ENCODE peak calls at places on chromosomes 13 and 19, in ten cellular contexts. One of them, this sample, is unnamed.

GRCh38 chr13:62483774-62484173 is 1068.1 kb upstream of the PCDH20 start:
- DNase-seq in central memory CD4-positive, alpha-beta T cell: no peak
- DNase-seq in PC-3: no peak
- DNase-seq in ELF-1: no peak
- DNase-seq in Ammon's horn: no peak
- DNase-seq in erythroblast: no peak
- DNase-seq in ascending aorta: no peak
- DNase-seq in non-pigmented ciliary epithelial cell: peak; percentile 13
- DNase-seq in CD4-positive, alpha-beta T cell: no peak
- DNase-seq in MM.1S: no peak
- DNase-seq in this sample: no peak

GRCh38 chr13:30371649-30372265 is 50.5 kb upstream of the UBE2L5 start:
- DNase-seq in erythroblast: no peak
- DNase-seq in central memory CD4-positive, alpha-beta T cell: peak; percentile 89
- DNase-seq in ascending aorta: no peak
- DNase-seq in Ammon's horn: no peak
- DNase-seq in PC-3: peak; percentile 69
- DNase-seq in MM.1S: peak; percentile 80
- DNase-seq in CD4-positive, alpha-beta T cell: peak; percentile 60
- DNase-seq in non-pigmented ciliary epithelial cell: no peak
- DNase-seq in ELF-1: no peak
- DNase-seq in this sample: peak; percentile 31

GRCh38 chr13:99990045-99990977 is 8.7 kb downstream of the ZIC2 start:
- DNase-seq in ELF-1: peak; percentile 56
- DNase-seq in MM.1S: no peak
- DNase-seq in non-pigmented ciliary epithelial cell: no peak
- DNase-seq in CD4-positive, alpha-beta T cell: no peak
- DNase-seq in central memory CD4-positive, alpha-beta T cell: no peak
- DNase-seq in ascending aorta: no peak
- DNase-seq in PC-3: no peak
- DNase-seq in Ammon's horn: peak; percentile 49
- DNase-seq in erythroblast: no peak
- DNase-seq in this sample: no peak

GRCh38 chr13:36973621-36974268 is 25.4 kb downstream of the ALG5 start:
- DNase-seq in central memory CD4-positive, alpha-beta T cell: no peak
- DNase-seq in MM.1S: no peak
- DNase-seq in ELF-1: no peak
- DNase-seq in CD4-positive, alpha-beta T cell: no peak
- DNase-seq in ascending aorta: no peak
- DNase-seq in non-pigmented ciliary epithelial cell: no peak
- DNase-seq in Ammon's horn: no peak
- DNase-seq in PC-3: no peak
- DNase-seq in erythroblast: no peak
- DNase-seq in this sample: no peak

GRCh38 chr13:19782049-19782726 is 557 bp downstream of the PSPC1 start:
- DNase-seq in Ammon's horn: peak; percentile 56
- DNase-seq in MM.1S: peak; percentile 12
- DNase-seq in ELF-1: peak; percentile 49
- DNase-seq in ascending aorta: peak; percentile 70
- DNase-seq in central memory CD4-positive, alpha-beta T cell: peak; percentile 48
- DNase-seq in non-pigmented ciliary epithelial cell: no peak
- DNase-seq in CD4-positive, alpha-beta T cell: peak; percentile 64
- DNase-seq in erythroblast: peak; percentile 84
- DNase-seq in PC-3: peak; percentile 26
- DNase-seq in this sample: peak; percentile 11

GRCh38 chr19:49114630-49115363 is 627 bp downstream of the LIN7B start:
- DNase-seq in Ammon's horn: peak; percentile 87
- DNase-seq in erythroblast: peak; percentile 56
- DNase-seq in CD4-positive, alpha-beta T cell: peak; percentile 60
- DNase-seq in MM.1S: no peak
- DNase-seq in PC-3: no peak
- DNase-seq in central memory CD4-positive, alpha-beta T cell: peak; percentile 30
- DNase-seq in non-pigmented ciliary epithelial cell: no peak
- DNase-seq in ascending aorta: peak; percentile 84
- DNase-seq in ELF-1: peak; percentile 78
- DNase-seq in this sample: no peak

GRCh38 chr19:47023448-47023794 is 3.8 kb downstream of the NPAS1 start:
- DNase-seq in CD4-positive, alpha-beta T cell: no peak
- DNase-seq in non-pigmented ciliary epithelial cell: no peak
- DNase-seq in erythroblast: no peak
- DNase-seq in ascending aorta: no peak
- DNase-seq in PC-3: no peak
- DNase-seq in Ammon's horn: no peak
- DNase-seq in ELF-1: no peak
- DNase-seq in central memory CD4-positive, alpha-beta T cell: no peak
- DNase-seq in MM.1S: no peak
- DNase-seq in this sample: no peak

GRCh38 chr13:33934343-33934742 is 116.4 kb downstream of the RFC3 start:
- DNase-seq in erythroblast: no peak
- DNase-seq in CD4-positive, alpha-beta T cell: no peak
- DNase-seq in PC-3: no peak
- DNase-seq in non-pigmented ciliary epithelial cell: no peak
- DNase-seq in Ammon's horn: no peak
- DNase-seq in MM.1S: no peak
- DNase-seq in central memory CD4-positive, alpha-beta T cell: no peak
- DNase-seq in ELF-1: no peak
- DNase-seq in ascending aorta: no peak
- DNase-seq in this sample: no peak

GRCh38 chr19:56124578-56124977 is 3.5 kb upstream of the ZNF787 start:
- DNase-seq in erythroblast: no peak
- DNase-seq in non-pigmented ciliary epithelial cell: no peak
- DNase-seq in MM.1S: no peak
- DNase-seq in ascending aorta: no peak
- DNase-seq in Ammon's horn: no peak
- DNase-seq in PC-3: no peak
- DNase-seq in central memory CD4-positive, alpha-beta T cell: no peak
- DNase-seq in ELF-1: no peak
- DNase-seq in CD4-positive, alpha-beta T cell: no peak
- DNase-seq in this sample: no peak

GRCh38 chr19:10654610-10655456 is 687 bp downstream of the ILF3 start:
- DNase-seq in ascending aorta: peak; percentile 74
- DNase-seq in MM.1S: peak; percentile 40
- DNase-seq in ELF-1: peak; percentile 74
- DNase-seq in PC-3: peak; percentile 59
- DNase-seq in erythroblast: peak; percentile 87
- DNase-seq in central memory CD4-positive, alpha-beta T cell: peak; percentile 15
- DNase-seq in CD4-positive, alpha-beta T cell: peak; percentile 64
- DNase-seq in Ammon's horn: no peak
- DNase-seq in non-pigmented ciliary epithelial cell: no peak
- DNase-seq in this sample: no peak

GRCh38 chr19:49327878-49328544 is 3.0 kb upstream of the SLC6A16 start:
- DNase-seq in non-pigmented ciliary epithelial cell: no peak
- DNase-seq in Ammon's horn: no peak
- DNase-seq in CD4-positive, alpha-beta T cell: no peak
- DNase-seq in ascending aorta: peak; percentile 31
- DNase-seq in central memory CD4-positive, alpha-beta T cell: peak; percentile 28
- DNase-seq in ELF-1: peak; percentile 29
- DNase-seq in MM.1S: peak; percentile 58
- DNase-seq in PC-3: peak; percentile 58
- DNase-seq in erythroblast: peak; percentile 57
- DNase-seq in this sample: no peak

GRCh38 chr19:5364674-5365073 is 24.1 kb upstream of the PTPRS start:
- DNase-seq in ELF-1: peak; percentile 33
- DNase-seq in MM.1S: no peak
- DNase-seq in PC-3: no peak
- DNase-seq in Ammon's horn: no peak
- DNase-seq in non-pigmented ciliary epithelial cell: no peak
- DNase-seq in ascending aorta: no peak
- DNase-seq in CD4-positive, alpha-beta T cell: no peak
- DNase-seq in central memory CD4-positive, alpha-beta T cell: no peak
- DNase-seq in erythroblast: no peak
- DNase-seq in this sample: no peak

GRCh38 chr19:38852231-38853044 is 2.7 kb upstream of the HNRNPL start:
- DNase-seq in PC-3: peak; percentile 57
- DNase-seq in ascending aorta: peak; percentile 80
- DNase-seq in erythroblast: peak; percentile 79
- DNase-seq in Ammon's horn: peak; percentile 45
- DNase-seq in MM.1S: peak; percentile 64
- DNase-seq in central memory CD4-positive, alpha-beta T cell: peak; percentile 48
- DNase-seq in non-pigmented ciliary epithelial cell: no peak
- DNase-seq in ELF-1: peak; percentile 60
- DNase-seq in CD4-positive, alpha-beta T cell: peak; percentile 64
- DNase-seq in this sample: no peak

GRCh38 chr19:38039966-38040365 is 133.0 kb downstream of the SIPA1L3 start:
- DNase-seq in MM.1S: no peak
- DNase-seq in erythroblast: no peak
- DNase-seq in ascending aorta: no peak
- DNase-seq in non-pigmented ciliary epithelial cell: peak; percentile 80
- DNase-seq in Ammon's horn: no peak
- DNase-seq in CD4-positive, alpha-beta T cell: no peak
- DNase-seq in PC-3: peak; percentile 87
- DNase-seq in central memory CD4-positive, alpha-beta T cell: no peak
- DNase-seq in ELF-1: no peak
- DNase-seq in this sample: peak; percentile 90

GRCh38 chr13:98144501-98145350 is 1.8 kb downstream of the FARP1 start:
- DNase-seq in ELF-1: peak; percentile 68
- DNase-seq in MM.1S: no peak
- DNase-seq in Ammon's horn: peak; percentile 52
- DNase-seq in PC-3: peak; percentile 62
- DNase-seq in CD4-positive, alpha-beta T cell: no peak
- DNase-seq in non-pigmented ciliary epithelial cell: no peak
- DNase-seq in ascending aorta: no peak
- DNase-seq in erythroblast: no peak
- DNase-seq in central memory CD4-positive, alpha-beta T cell: no peak
- DNase-seq in this sample: no peak

GRCh38 chr19:32406161-32407003 is 812 bp downstream of the DPY19L3 start:
- DNase-seq in ELF-1: peak; percentile 68
- DNase-seq in Ammon's horn: peak; percentile 9
- DNase-seq in PC-3: no peak
- DNase-seq in central memory CD4-positive, alpha-beta T cell: no peak
- DNase-seq in CD4-positive, alpha-beta T cell: no peak
- DNase-seq in non-pigmented ciliary epithelial cell: no peak
- DNase-seq in MM.1S: no peak
- DNase-seq in ascending aorta: no peak
- DNase-seq in erythroblast: no peak
- DNase-seq in this sample: no peak

GRCh38 chr13:35349052-35349451 is 127.4 kb downstream of the MAB21L1 start:
- DNase-seq in PC-3: no peak
- DNase-seq in erythroblast: no peak
- DNase-seq in ascending aorta: no peak
- DNase-seq in non-pigmented ciliary epithelial cell: no peak
- DNase-seq in MM.1S: no peak
- DNase-seq in central memory CD4-positive, alpha-beta T cell: no peak
- DNase-seq in Ammon's horn: no peak
- DNase-seq in ELF-1: no peak
- DNase-seq in CD4-positive, alpha-beta T cell: no peak
- DNase-seq in this sample: no peak

GRCh38 chr13:94323746-94324408 is 155.6 kb downstream of the DCT start:
- DNase-seq in ELF-1: no peak
- DNase-seq in Ammon's horn: no peak
- DNase-seq in ascending aorta: no peak
- DNase-seq in MM.1S: no peak
- DNase-seq in central memory CD4-positive, alpha-beta T cell: peak; percentile 64
- DNase-seq in non-pigmented ciliary epithelial cell: no peak
- DNase-seq in erythroblast: no peak
- DNase-seq in PC-3: no peak
- DNase-seq in CD4-positive, alpha-beta T cell: peak; percentile 38
- DNase-seq in this sample: no peak

GRCh38 chr19:56119585-56119978 is 1.5 kb downstream of the ZNF787 start:
- DNase-seq in non-pigmented ciliary epithelial cell: no peak
- DNase-seq in central memory CD4-positive, alpha-beta T cell: no peak
- DNase-seq in MM.1S: no peak
- DNase-seq in erythroblast: peak; percentile 57
- DNase-seq in ELF-1: peak; percentile 39
- DNase-seq in Ammon's horn: no peak
- DNase-seq in ascending aorta: no peak
- DNase-seq in PC-3: peak; percentile 12
- DNase-seq in CD4-positive, alpha-beta T cell: no peak
- DNase-seq in this sample: no peak

GRCh38 chr13:40680659-40681323 is 14.3 kb upstream of the FOXO1 start:
- DNase-seq in MM.1S: no peak
- DNase-seq in PC-3: no peak
- DNase-seq in erythroblast: no peak
- DNase-seq in non-pigmented ciliary epithelial cell: no peak
- DNase-seq in ascending aorta: no peak
- DNase-seq in Ammon's horn: no peak
- DNase-seq in ELF-1: peak; percentile 92
- DNase-seq in central memory CD4-positive, alpha-beta T cell: no peak
- DNase-seq in CD4-positive, alpha-beta T cell: no peak
- DNase-seq in this sample: no peak

GRCh38 chr19:30450945-30451344 is 78.8 kb downstream of the ZNF536 start:
- DNase-seq in non-pigmented ciliary epithelial cell: no peak
- DNase-seq in ascending aorta: no peak
- DNase-seq in erythroblast: no peak
- DNase-seq in CD4-positive, alpha-beta T cell: no peak
- DNase-seq in Ammon's horn: peak; percentile 27
- DNase-seq in PC-3: no peak
- DNase-seq in ELF-1: no peak
- DNase-seq in MM.1S: no peak
- DNase-seq in central memory CD4-positive, alpha-beta T cell: no peak
- DNase-seq in this sample: no peak

GRCh38 chr19:56403261-56403660 is 871 bp upstream of the ZNF583 start:
- DNase-seq in ELF-1: no peak
- DNase-seq in MM.1S: peak; percentile 10
- DNase-seq in non-pigmented ciliary epithelial cell: no peak
- DNase-seq in CD4-positive, alpha-beta T cell: no peak
- DNase-seq in erythroblast: no peak
- DNase-seq in central memory CD4-positive, alpha-beta T cell: no peak
- DNase-seq in ascending aorta: no peak
- DNase-seq in Ammon's horn: no peak
- DNase-seq in PC-3: no peak
- DNase-seq in this sample: no peak

GRCh38 chr19:50657672-50658437 is 8.6 kb downstream of the C19orf81 start:
- DNase-seq in ELF-1: peak; percentile 99
- DNase-seq in central memory CD4-positive, alpha-beta T cell: peak; percentile 51
- DNase-seq in CD4-positive, alpha-beta T cell: peak; percentile 69
- DNase-seq in MM.1S: peak; percentile 72
- DNase-seq in ascending aorta: peak; percentile 89
- DNase-seq in non-pigmented ciliary epithelial cell: peak; percentile 90
- DNase-seq in erythroblast: peak; percentile 97
- DNase-seq in PC-3: peak; percentile 98
- DNase-seq in Ammon's horn: peak; percentile 99
- DNase-seq in this sample: peak; percentile 83

GRCh38 chr19:32189956-32190706 is 155.3 kb upstream of the ZNF507 start:
- DNase-seq in Ammon's horn: no peak
- DNase-seq in ascending aorta: no peak
- DNase-seq in non-pigmented ciliary epithelial cell: no peak
- DNase-seq in central memory CD4-positive, alpha-beta T cell: no peak
- DNase-seq in CD4-positive, alpha-beta T cell: no peak
- DNase-seq in PC-3: no peak
- DNase-seq in ELF-1: no peak
- DNase-seq in erythroblast: no peak
- DNase-seq in MM.1S: no peak
- DNase-seq in this sample: no peak

GRCh38 chr19:10467104-10467706 is 36.0 kb downstream of the KEAP1 start:
- DNase-seq in MM.1S: no peak
- DNase-seq in ELF-1: no peak
- DNase-seq in ascending aorta: no peak
- DNase-seq in Ammon's horn: no peak
- DNase-seq in erythroblast: no peak
- DNase-seq in CD4-positive, alpha-beta T cell: no peak
- DNase-seq in PC-3: no peak
- DNase-seq in central memory CD4-positive, alpha-beta T cell: no peak
- DNase-seq in non-pigmented ciliary epithelial cell: no peak
- DNase-seq in this sample: no peak

GRCh38 chr13:101092985-101093384 is 323.3 kb downstream of the NALCN start:
- DNase-seq in central memory CD4-positive, alpha-beta T cell: no peak
- DNase-seq in ascending aorta: no peak
- DNase-seq in non-pigmented ciliary epithelial cell: no peak
- DNase-seq in erythroblast: no peak
- DNase-seq in PC-3: peak; percentile 35
- DNase-seq in CD4-positive, alpha-beta T cell: no peak
- DNase-seq in ELF-1: no peak
- DNase-seq in MM.1S: no peak
- DNase-seq in Ammon's horn: no peak
- DNase-seq in this sample: no peak

GRCh38 chr13:80276371-80277289 is 64.3 kb downstream of the SPRY2 start:
- DNase-seq in CD4-positive, alpha-beta T cell: no peak
- DNase-seq in Ammon's horn: peak; percentile 75
- DNase-seq in MM.1S: no peak
- DNase-seq in non-pigmented ciliary epithelial cell: peak; percentile 54
- DNase-seq in erythroblast: no peak
- DNase-seq in central memory CD4-positive, alpha-beta T cell: no peak
- DNase-seq in ELF-1: peak; percentile 37
- DNase-seq in ascending aorta: no peak
- DNase-seq in PC-3: peak; percentile 9
- DNase-seq in this sample: no peak